ENCODE peak calls at places on chromosomes 3 and 15, in seven cellular contexts. P is keratinocyte, M is Peyer's patch, C is BE2C, J is sigmoid colon, Q is A673, Y is HFF-Myc. A is an unnamed sample.
A peak's percentile ranks its signal among the peaks of the same experiment; 100 is the strongest.

GRCh38 chr3:150483226-150483625 is 63.1 kb downstream of the SERP1 start:
- DNase-seq in P (no peak), Q (no peak), J (no peak), Y (no peak), M (no peak), C (no peak), A (no peak)

GRCh38 chr3:73624363-73625123 is at the start of gene PDZRN3:
- DNase-seq in J (peak; percentile 85), Y (peak; percentile 49), P (no peak), Q (peak; percentile 11), M (peak; percentile 65), C (peak; percentile 86), A (peak; percentile 68)

GRCh38 chr3:170494766-170495165 is 76.1 kb downstream of the CLDN11 start:
- DNase-seq in C (no peak), Q (no peak), P (no peak), J (no peak), Y (no peak), M (no peak), A (no peak)

GRCh38 chr3:134956395-134956794 is 161.3 kb downstream of the EPHB1 start:
- DNase-seq in C (no peak), Y (no peak), M (no peak), J (no peak), Q (no peak), P (no peak), A (no peak)

GRCh38 chr15:85563328-85563727 is 182.9 kb downstream of the AKAP13 start:
- DNase-seq in M (no peak), C (no peak), Q (peak; percentile 67), J (no peak), P (no peak), Y (no peak), A (peak; percentile 86)

GRCh38 chr3:118936811-118937210 is 97.8 kb downstream of the IGSF11 start:
- DNase-seq in C (no peak), P (no peak), Y (no peak), J (no peak), Q (peak; percentile 3), M (no peak), A (no peak)

GRCh38 chr3:146142757-146143156 is 18.2 kb downstream of the PLOD2 start:
- DNase-seq in J (no peak), Y (no peak), M (no peak), P (no peak), Q (peak; percentile 54), C (no peak), A (peak; percentile 62)

GRCh38 chr15:85831415-85832113 is 36.8 kb upstream of the KLHL25 start:
- DNase-seq in P (no peak), M (peak; percentile 74), C (peak; percentile 78), J (peak; percentile 80), Y (peak; percentile 37), Q (peak; percentile 69), A (peak; percentile 72)

GRCh38 chr3:44136421-44136820 is 105.3 kb upstream of the TOPAZ1 start:
- DNase-seq in C (no peak), J (no peak), P (no peak), M (no peak), Y (peak; percentile 6), Q (peak; percentile 14), A (peak; percentile 12)

GRCh38 chr3:182389041-182389815 is 404.1 kb upstream of the ATP11B start:
- DNase-seq in Y (no peak), C (no peak), P (peak; percentile 74), Q (no peak), M (no peak), J (no peak), A (no peak)

GRCh38 chr15:67690936-67691335 is 134.4 kb upstream of the SKOR1 start:
- DNase-seq in P (no peak), C (no peak), Y (no peak), M (no peak), J (no peak), Q (no peak), A (peak; percentile 40)

GRCh38 chr3:46400000-46400734 is 6.7 kb downstream of the CCR5AS start:
- DNase-seq in Q (no peak), J (no peak), C (no peak), M (no peak), P (no peak), Y (no peak), A (peak; percentile 72)

GRCh38 chr3:104763007-104763406 is 603.7 kb upstream of the ALCAM start:
- DNase-seq in C (no peak), J (no peak), Q (peak; percentile 82), P (no peak), Y (peak; percentile 6), M (no peak), A (peak; percentile 80)

GRCh38 chr3:131393868-131394267 is 12.3 kb downstream of the NUDT16 start:
- DNase-seq in Q (peak; percentile 12), M (no peak), P (no peak), C (no peak), Y (no peak), J (no peak), A (no peak)

DNA sequence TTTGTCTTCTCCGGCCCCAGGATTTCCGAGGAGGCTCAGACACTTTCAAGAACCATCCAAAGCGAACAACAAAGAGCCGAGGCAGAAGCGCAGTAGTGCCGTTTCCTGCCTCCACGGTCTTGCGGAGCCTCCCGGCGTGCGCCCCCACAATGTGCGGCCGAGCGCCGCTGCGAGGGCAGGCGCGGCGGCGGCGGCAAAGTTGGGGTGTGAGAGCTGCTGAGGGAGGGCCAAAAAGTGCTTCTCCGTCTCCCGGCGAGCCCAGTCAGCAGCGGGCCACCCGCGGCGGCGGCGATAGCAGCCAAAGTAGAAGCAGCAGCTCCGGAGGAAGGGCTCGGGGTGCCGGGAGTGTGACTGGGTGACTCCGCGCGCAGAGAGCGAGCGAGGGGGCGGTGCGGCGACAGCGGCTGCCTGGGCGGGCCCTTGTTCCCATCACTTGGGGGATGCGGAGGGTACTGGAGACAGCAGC is 749.1 kb downstream of the ROBO1 start:
- DNase-seq in C (peak; percentile 77), Q (peak; percentile 87), Y (no peak), M (peak; percentile 72), P (no peak), J (peak; percentile 81), A (peak; percentile 70)
- TF ChIP-seq CTCF in C (peak; percentile 2), Q (peak; percentile 42), Y (no peak), M (no peak), P (no peak), J (no peak), A (no peak)

DNA sequence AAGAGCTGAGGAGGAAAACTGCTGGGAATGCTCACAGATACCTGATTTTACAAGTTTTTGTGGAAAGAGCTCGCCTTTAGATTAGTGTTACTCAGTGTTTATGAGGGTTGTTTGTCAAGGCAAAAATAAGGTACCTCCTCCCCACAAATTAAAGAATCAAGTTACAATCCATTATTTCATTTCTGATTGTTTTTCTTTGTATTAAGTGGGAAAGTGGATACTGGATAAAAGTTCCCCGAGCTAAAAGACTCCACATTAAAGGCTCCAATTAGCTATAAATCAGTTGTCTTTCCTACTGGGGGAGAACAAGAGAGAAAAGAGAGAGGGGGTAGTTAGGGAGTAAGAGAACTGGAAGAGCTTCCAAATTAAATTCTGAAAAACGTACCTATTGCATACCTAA is 1.9 kb downstream of the ALDH1A2 start:
- DNase-seq in P (no peak), C (no peak), J (no peak), Q (no peak), Y (no peak), M (no peak), A (no peak)
- H3K4me3 ChIP-seq in P (no peak overlapping the region), C (no peak overlapping the region), J (no peak overlapping the region), Q (no peak overlapping the region), Y (no peak overlapping the region), M (no peak overlapping the region), A (peak overlapping the region; percentile 52)

GRCh38 chr3:124384527-124384926 is 345.7 kb upstream of the UMPS start:
- DNase-seq in J (no peak), P (no peak), Y (no peak), M (no peak), C (no peak), Q (no peak), A (no peak)
- TF ChIP-seq CTCF in J (no peak), P (peak; percentile 64), Y (no peak), M (no peak), C (no peak), Q (no peak), A (no peak)

GRCh38 chr3:193157051-193157450 is 84.0 kb upstream of the PLAAT1 start:
- DNase-seq in Y (no peak), C (no peak), M (no peak), P (no peak), Q (no peak), J (no peak), A (no peak)
- H3K4me3 ChIP-seq in Y (no peak overlapping the region), C (no peak overlapping the region), M (no peak overlapping the region), P (no peak overlapping the region), Q (no peak overlapping the region), J (no peak overlapping the region), A (no peak overlapping the region)

GRCh38 chr3:50652709-50653108 is 22.0 kb upstream of the DOCK3 start:
- DNase-seq in C (peak; percentile 26), P (no peak), Y (no peak), J (no peak), M (peak; percentile 64), Q (no peak), A (peak; percentile 20)
- TF ChIP-seq CTCF in C (peak; percentile 41), P (peak; percentile 86), Y (peak; percentile 55), J (no peak), M (peak; percentile 53), Q (peak; percentile 15), A (peak; percentile 26)

GRCh38 chr3:50267280-50267913 is 1.6 kb upstream of the SEMA3B start:
- DNase-seq in C (no peak), M (peak; percentile 84), P (no peak), J (peak; percentile 84), Q (no peak), Y (no peak), A (peak; percentile 26)
- H3K4me3 ChIP-seq in C (no peak overlapping the region), M (peak overlapping the region; percentile 52), P (no peak overlapping the region), J (peak overlapping the region; percentile 41), Q (no peak overlapping the region), Y (peak overlapping the region; percentile 0), A (peak overlapping the region; percentile 55)

DNA sequence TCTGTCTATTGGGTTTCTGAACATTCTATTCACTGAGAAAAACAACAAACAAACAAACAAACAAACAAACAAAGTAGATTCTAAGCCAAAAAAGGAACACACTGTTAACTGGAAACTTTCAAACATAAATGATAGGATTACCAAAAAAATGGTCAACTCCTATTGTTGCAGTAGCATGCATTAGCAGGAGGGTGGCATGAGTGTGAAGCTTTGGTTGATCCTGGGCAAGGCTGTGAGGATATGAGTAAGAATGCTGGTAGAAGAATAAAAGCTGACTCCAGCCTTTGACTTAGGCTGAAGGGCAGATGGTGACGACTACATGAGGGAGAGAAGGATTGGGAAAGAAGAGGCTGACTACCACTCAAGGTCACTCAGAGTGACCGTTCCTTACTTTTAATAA is 810.3 kb downstream of the VGLL3 start:
- DNase-seq in J (no peak), C (peak; percentile 38), M (no peak), Q (peak; percentile 23), Y (no peak), P (no peak), A (no peak)
- TF ChIP-seq CTCF in J (no peak), C (peak; percentile 58), M (no peak), Q (peak; percentile 44), Y (no peak), P (no peak), A (no peak)

DNA sequence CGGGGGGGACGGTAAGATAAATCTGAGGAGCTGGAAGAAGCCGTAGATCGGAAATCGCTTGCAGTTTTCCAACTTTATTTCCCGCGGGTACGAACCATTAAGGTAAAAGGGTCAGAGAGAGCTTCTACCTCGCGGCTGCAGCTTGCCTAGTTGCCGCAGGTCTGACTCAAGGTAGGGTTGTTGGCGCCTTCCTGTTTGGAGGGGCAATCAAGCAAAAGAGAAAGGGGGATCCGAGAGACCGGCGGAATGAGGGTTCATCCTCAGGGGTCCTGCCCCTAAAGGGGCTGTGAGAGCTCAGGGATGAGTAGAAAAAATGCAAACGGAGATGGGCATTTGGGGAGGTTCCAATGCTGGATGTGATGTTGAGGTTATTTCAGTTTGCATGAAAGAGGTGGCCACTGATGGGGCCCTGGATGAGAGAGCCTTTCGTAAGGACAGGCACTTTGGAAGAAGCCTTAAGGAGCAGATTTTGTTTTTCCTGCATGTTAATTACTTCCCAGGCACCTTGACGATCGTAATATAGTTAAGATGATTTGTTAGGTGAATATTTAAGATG is 265.4 kb downstream of the CGGBP1 start:
- DNase-seq in P (no peak), Q (peak; percentile 65), Y (no peak), M (no peak), J (no peak), C (no peak), A (no peak)
- H3K4me3 ChIP-seq in P (no peak overlapping the region), Q (peak overlapping the region; percentile 68), Y (no peak overlapping the region), M (peak overlapping the region; percentile 32), J (no peak overlapping the region), C (no peak overlapping the region), A (no peak overlapping the region)

A was measured in fibroblast of pulmonary artery.